ENCODE peak calls at places on chromosomes 13 and 19, in four cellular contexts. A, U, Z and N are unnamed samples.

GRCh38 chr19:343941-344624 is 513 bp downstream of the MIER2 start:
- DNase-seq in A (peak; percentile 81), U (no peak), Z (peak; percentile 53), N (no peak)

GRCh38 chr13:77492982-77493381 is 42.5 kb upstream of the SCEL start:
- DNase-seq in A (no peak), U (no peak), Z (peak; percentile 23), N (peak; percentile 37)

GRCh38 chr13:114203536-114203935 is 24.5 kb downstream of the CFAP97D2 start:
- DNase-seq in A (no peak), U (no peak), Z (no peak), N (no peak)

GRCh38 chr19:17835182-17836006 is 12.4 kb downstream of the JAK3 start:
- DNase-seq in A (no peak), U (no peak), Z (no peak), N (no peak)

GRCh38 chr19:28634837-28635236 is 578.1 kb downstream of the UQCRFS1 start:
- DNase-seq in A (no peak), U (no peak), Z (no peak), N (no peak)

GRCh38 chr13:112616586-112617381 is 28.8 kb upstream of the TUBGCP3 start:
- DNase-seq in A (peak; percentile 65), U (peak; percentile 27), Z (peak; percentile 53), N (peak; percentile 58)

GRCh38 chr13:85525411-85525810 is 273.8 kb downstream of the SLITRK6 start:
- DNase-seq in A (no peak), U (no peak), Z (no peak), N (no peak)

GRCh38 chr19:40695881-40696280 is 5.4 kb upstream of the NUMBL start:
- DNase-seq in A (no peak), U (no peak), Z (no peak), N (no peak)

GRCh38 chr19:56110515-56111448 is 10.3 kb downstream of the ZNF787 start:
- DNase-seq in A (peak; percentile 34), U (peak; percentile 55), Z (peak; percentile 66), N (peak; percentile 84)

GRCh38 chr13:43985437-43986051 is 105.8 kb downstream of the LACC1 start:
- DNase-seq in A (no peak), U (no peak), Z (no peak), N (no peak)

GRCh38 chr13:112583592-112584277 is 4.2 kb downstream of the TUBGCP3 start:
- DNase-seq in A (no peak), U (peak; percentile 43), Z (no peak), N (peak; percentile 35)

GRCh38 chr13:107864543-107865460 is 350.5 kb downstream of the LIG4 start:
- DNase-seq in A (peak; percentile 90), U (no peak), Z (peak; percentile 88), N (peak; percentile 65)

GRCh38 chr13:99258946-99259345 is 767 bp upstream of the GPR18 start:
- DNase-seq in A (no peak), U (no peak), Z (no peak), N (no peak)

GRCh38 chr19:54432144-54432738 is 16.8 kb upstream of the LENG8 start:
- DNase-seq in A (no peak), U (no peak), Z (no peak), N (no peak)

GRCh38 chr13:42218576-42218975 is 53.4 kb upstream of the AKAP11 start:
- DNase-seq in A (no peak), U (no peak), Z (no peak), N (no peak)

GRCh38 chr19:22527554-22527953 is 105.4 kb upstream of the ZNF98 start:
- DNase-seq in A (no peak), U (no peak), Z (no peak), N (no peak)

GRCh38 chr13:72782717-72783116 is 784 bp downstream of the PIBF1 start:
- DNase-seq in A (peak; percentile 2), U (no peak), Z (no peak), N (no peak)

GRCh38 chr19:54532528-54532927 is 29.9 kb downstream of the LAIR2 start:
- DNase-seq in A (no peak), U (no peak), Z (no peak), N (no peak)

GRCh38 chr19:55676384-55676783 is 1.4 kb downstream of the EPN1 start:
- DNase-seq in A (no peak), U (no peak), Z (no peak), N (peak; percentile 88)

GRCh38 chr19:43826787-43827754 is at the start of gene ZNF283:
- DNase-seq in A (peak; percentile 93), U (peak; percentile 95), Z (peak; percentile 95), N (peak; percentile 97)

GRCh38 chr19:6228523-6229215 is 51.1 kb downstream of the MLLT1 start:
- DNase-seq in A (peak; percentile 63), U (no peak), Z (no peak), N (no peak)

GRCh38 chr19:33374406-33374703 is 846 bp downstream of the CEBPG start:
- DNase-seq in A (peak; percentile 41), U (no peak), Z (peak; percentile 42), N (no peak)

GRCh38 chr13:34085199-34085598 is 267.2 kb downstream of the RFC3 start:
- DNase-seq in A (no peak), U (no peak), Z (no peak), N (no peak)

GRCh38 chr13:76245920-76246319 is 609.8 kb downstream of the LMO7 start:
- DNase-seq in A (no peak), U (no peak), Z (peak; percentile 11), N (no peak)

GRCh38 chr19:46919324-46919723 is 58.5 kb downstream of the ARHGAP35 start:
- DNase-seq in A (no peak), U (no peak), Z (no peak), N (no peak)

GRCh38 chr19:40802300-40803169 is 3.5 kb downstream of the EGLN2 start:
- DNase-seq in A (no peak), U (peak; percentile 83), Z (no peak), N (peak; percentile 71)

GRCh38 chr19:38650911-38651584 is 3.6 kb downstream of the ACTN4 start:
- DNase-seq in A (no peak), U (no peak), Z (no peak), N (no peak)

DNA sequence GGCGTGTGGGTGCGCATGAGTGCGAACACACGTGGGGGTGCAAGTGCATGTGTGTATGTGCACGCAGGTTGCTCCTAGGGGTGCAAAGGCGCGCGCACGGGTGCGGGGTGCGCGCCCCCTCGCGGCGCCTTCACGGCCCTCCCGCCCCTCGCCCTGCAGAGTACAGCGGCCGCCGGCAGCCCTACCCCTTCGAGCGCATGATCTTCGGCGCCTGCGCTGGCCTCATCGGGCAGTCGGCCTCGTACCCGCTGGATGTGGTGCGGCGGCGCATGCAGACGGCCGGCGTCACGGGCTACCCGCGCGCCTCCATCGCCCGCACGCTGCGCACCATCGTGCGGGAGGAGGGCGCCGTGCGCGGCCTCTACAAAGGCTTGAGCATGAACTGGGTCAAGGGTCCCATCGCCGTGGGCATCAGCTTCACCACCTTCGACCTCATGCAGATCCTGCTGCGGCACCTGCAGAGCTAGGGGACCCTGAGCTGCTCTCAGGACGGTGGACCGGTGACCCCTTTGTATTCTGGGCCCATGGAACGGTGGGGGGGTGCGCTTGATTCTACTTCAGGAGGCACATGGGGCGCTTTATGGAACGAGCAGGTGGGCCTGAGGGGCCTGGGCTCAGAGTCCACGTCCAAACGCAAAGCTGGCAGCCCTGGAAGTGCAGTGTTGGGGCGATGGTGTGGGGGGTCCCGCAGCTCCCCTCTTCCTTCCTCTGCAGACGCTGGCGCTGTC is 27.7 kb downstream of the TMEM161A start:
- DNase-seq in A (peak; percentile 81), U (no peak), Z (peak; percentile 67), N (no peak)
- H3K4me3 ChIP-seq in A (peak overlapping the region; percentile 17), U (no peak overlapping the region), Z (no peak overlapping the region), N (peak overlapping the region; percentile 40)

GRCh38 chr13:97188207-97188606 is 33.9 kb upstream of the MBNL2 start:
- DNase-seq in A (no peak), U (no peak), Z (no peak), N (no peak)

GRCh38 chr13:97185751-97186150 is 36.4 kb upstream of the MBNL2 start:
- DNase-seq in A (no peak), U (no peak), Z (no peak), N (no peak)

GRCh38 chr13:97179501-97179900 is 42.6 kb upstream of the MBNL2 start:
- DNase-seq in A (no peak), U (no peak), Z (no peak), N (no peak)

GRCh38 chr13:97185291-97185690 is 36.8 kb upstream of the MBNL2 start:
- DNase-seq in A (no peak), U (no peak), Z (no peak), N (no peak)

GRCh38 chr13:97182065-97182890 is 39.9 kb upstream of the MBNL2 start:
- DNase-seq in A (no peak), U (no peak), Z (no peak), N (no peak)
- H3K4me3 ChIP-seq in A (no peak overlapping the region), U (no peak overlapping the region), Z (no peak overlapping the region), N (no peak overlapping the region)

GRCh38 chr19:58531052-58531600 is 11.5 kb upstream of the ZBTB45 start:
- DNase-seq in A (no peak), U (no peak), Z (no peak), N (no peak)

GRCh38 chr19:58535857-58536256 is 8.0 kb upstream of the TRIM28 start:
- DNase-seq in A (no peak), U (no peak), Z (no peak), N (no peak)

GRCh38 chr19:58538257-58539168 is 5.4 kb upstream of the TRIM28 start:
- DNase-seq in A (peak; percentile 92), U (peak; percentile 61), Z (peak; percentile 86), N (no peak)

DNA sequence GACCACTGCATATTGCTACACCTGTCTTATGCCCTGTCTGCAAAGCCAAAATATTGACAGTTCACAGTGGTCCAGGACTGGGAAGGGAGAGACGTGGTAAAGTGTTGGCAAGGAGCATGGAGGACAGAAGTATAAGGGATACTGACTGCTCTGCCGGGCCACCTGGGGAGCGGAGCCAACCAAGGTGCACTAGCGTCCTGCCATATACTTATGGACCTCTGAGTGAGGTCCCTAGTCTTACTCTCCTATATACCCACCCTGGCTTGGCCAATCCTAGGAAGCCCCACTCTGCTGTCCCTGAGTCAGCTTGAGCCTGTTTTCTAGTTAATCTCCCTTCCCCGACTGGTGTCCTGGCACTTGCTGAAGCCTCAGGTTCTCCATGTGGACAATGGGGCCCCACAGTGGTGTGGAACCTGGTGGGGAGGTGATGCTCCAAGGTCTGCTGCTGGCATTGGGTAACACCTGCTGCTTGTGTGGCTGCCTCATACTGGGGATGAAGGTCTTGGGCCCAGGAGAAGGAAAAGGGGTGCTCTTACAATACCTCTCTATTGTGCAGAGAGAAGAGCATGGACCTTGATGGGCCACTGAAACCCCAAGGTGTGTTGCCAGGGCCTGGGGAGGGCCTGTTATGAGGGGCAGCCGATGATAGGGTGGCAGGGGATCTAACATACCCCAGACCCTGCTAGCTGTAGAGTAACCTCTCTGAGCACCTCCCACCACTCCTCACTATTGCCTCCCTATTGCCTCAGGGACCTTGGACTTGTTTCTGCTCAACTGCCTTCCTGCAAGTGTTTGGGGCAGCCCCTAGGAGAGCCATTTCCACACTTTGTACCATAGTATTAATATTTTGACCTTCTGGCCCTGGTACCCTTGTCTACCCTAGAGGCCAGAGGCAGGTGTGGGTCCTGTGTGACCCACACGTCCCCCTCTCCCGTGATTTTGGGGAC is 6.7 kb upstream of the TRIM28 start:
- DNase-seq in A (no peak), U (no peak), Z (no peak), N (no peak)
- H3K4me3 ChIP-seq in A (peak overlapping the region; percentile 54), U (no peak overlapping the region), Z (no peak overlapping the region), N (no peak overlapping the region)

GRCh38 chr19:7830823-7831222 is 805 bp downstream of the EVI5L start:
- DNase-seq in A (no peak), U (no peak), Z (no peak), N (no peak)
- H3K4me3 ChIP-seq in A (peak overlapping the region; percentile 81), U (peak overlapping the region; percentile 57), Z (peak overlapping the region; percentile 95), N (peak overlapping the region; percentile 60)